ENCODE peak calls at places on chromosomes 2 and 18, in five cellular contexts. V, H, O, U and W are unnamed samples.

GRCh38 chr2:122643725-122644329 is 888.4 kb downstream of the TSN start:
- DNase-seq in V (no peak), H (peak), O (peak), U (no peak), W (peak)

GRCh38 chr2:187988348-187988747 is 303.3 kb upstream of the GULP1 start:
- DNase-seq in V (no peak), H (no peak), O (no peak), U (no peak), W (no peak)

GRCh38 chr2:182866461-182867369 is at the start of gene FRZB:
- DNase-seq in V (peak), H (peak), O (peak), U (no peak), W (peak)

GRCh38 chr18:21894619-21895367 is 154.2 kb downstream of the MIB1 start:
- DNase-seq in V (no peak), H (no peak), O (no peak), U (no peak), W (peak)

GRCh38 chr2:18117592-18117991 is 239.1 kb downstream of the KCNS3 start:
- DNase-seq in V (peak), H (no peak), O (peak), U (no peak), W (no peak)

GRCh38 chr2:177174456-177174855 is 38.1 kb upstream of the HNRNPA3 start:
- DNase-seq in V (no peak), H (no peak), O (no peak), U (no peak), W (peak)

GRCh38 chr2:72893594-72894319 is 6.5 kb downstream of the SPR start:
- DNase-seq in V (peak), H (no peak), O (peak), U (peak), W (peak)

GRCh38 chr2:195566201-195566600 is 90.8 kb upstream of the SLC39A10 start:
- DNase-seq in V (no peak), H (no peak), O (peak), U (no peak), W (no peak)

GRCh38 chr2:5692561-5693287 is 540 bp downstream of the SOX11 start:
- DNase-seq in V (no peak), H (no peak), O (peak), U (no peak), W (no peak)

GRCh38 chr2:129205766-129206165 is 773.7 kb upstream of the RAB6C start:
- DNase-seq in V (no peak), H (no peak), O (no peak), U (no peak), W (no peak)

GRCh38 chr18:67794512-67794911 is 278.0 kb upstream of the DSEL start:
- DNase-seq in V (no peak), H (no peak), O (peak), U (no peak), W (peak)

GRCh38 chr2:224927671-224928173 is 114.5 kb downstream of the DOCK10 start:
- DNase-seq in V (peak), H (no peak), O (peak), U (peak), W (no peak)

GRCh38 chr2:117702098-117702497 is 112.4 kb upstream of the DDX18 start:
- DNase-seq in V (no peak), H (no peak), O (no peak), U (no peak), W (no peak)

GRCh38 chr18:35030234-35030989 is 10.8 kb upstream of the MAPRE2 start:
- DNase-seq in V (peak), H (no peak), O (no peak), U (no peak), W (no peak)

GRCh38 chr2:17538022-17538843 is 2.3 kb upstream of the VSNL1 start:
- DNase-seq in V (peak), H (no peak), O (no peak), U (no peak), W (no peak)